ENCODE peak calls at places on chromosomes 7 and 10, in six cellular contexts. R is HepG2, U is GM12891, G is H1, K is K562, L is GM12878. M is an unnamed sample.

GRCh38 chr10:86798030-86798429 is 41.6 kb downstream of the BMPR1A start:
- DNase-seq in R (no peak), U (no peak), G (no peak), K (no peak), L (no peak), M (no peak)

GRCh38 chr7:91083855-91084644 is 180.2 kb upstream of the FZD1 start:
- DNase-seq in R (no peak), U (no peak), G (no peak), K (no peak), L (no peak), M (no peak)

GRCh38 chr10:65348637-65349036 is 1577.2 kb upstream of the LRRTM3 start:
- DNase-seq in R (no peak), U (no peak), G (no peak), K (no peak), L (no peak), M (no peak)

GRCh38 chr7:5423272-5423843 is at the start of gene TNRC18:
- DNase-seq in R (no peak), U (no peak), G (no peak), K (peak), L (no peak), M (no peak)

GRCh38 chr7:50342616-50343114 is 38.1 kb downstream of the IKZF1 start:
- DNase-seq in R (no peak), U (no peak), G (no peak), K (no peak), L (no peak), M (no peak)

GRCh38 chr10:21523557-21524008 is 1.9 kb downstream of the SKIDA1 start:
- DNase-seq in R (peak), U (no peak), G (no peak), K (no peak), L (no peak), M (no peak)

GRCh38 chr7:46687203-46687602 is 766.1 kb upstream of the IGFBP3 start:
- DNase-seq in R (no peak), U (no peak), G (no peak), K (no peak), L (no peak), M (no peak)

GRCh38 chr10:120948889-120949382 is 97.8 kb downstream of the WDR11 start:
- DNase-seq in R (peak), U (peak), G (peak), K (peak), L (no peak), M (peak)

GRCh38 chr7:26369519-26370385 is 78.1 kb downstream of the SNX10 start:
- DNase-seq in R (peak), U (no peak), G (no peak), K (peak), L (no peak), M (no peak)

GRCh38 chr10:24513155-24513554 is 210.5 kb downstream of the ARHGAP21 start:
- DNase-seq in R (no peak), U (no peak), G (no peak), K (no peak), L (no peak), M (no peak)

GRCh38 chr7:4724648-4725013 is 42.5 kb downstream of the FOXK1 start:
- DNase-seq in R (peak), U (no peak), G (no peak), K (no peak), L (no peak), M (no peak)

GRCh38 chr7:75756340-75757297 is 15.4 kb downstream of the CCL26 start:
- DNase-seq in R (peak), U (no peak), G (no peak), K (peak), L (no peak), M (no peak)

GRCh38 chr10:63720072-63720537 is 198.9 kb downstream of the REEP3 start:
- DNase-seq in R (peak), U (no peak), G (no peak), K (peak), L (peak), M (no peak)

GRCh38 chr7:83306487-83306886 is 143.8 kb upstream of the PCLO start:
- DNase-seq in R (no peak), U (no peak), G (no peak), K (no peak), L (no peak), M (no peak)

GRCh38 chr10:74400186-74400585 is 249.2 kb downstream of the ADK start:
- DNase-seq in R (no peak), U (no peak), G (no peak), K (no peak), L (no peak), M (no peak)

GRCh38 chr10:95560288-95561199 is 627 bp downstream of the SORBS1 start:
- DNase-seq in R (no peak), U (peak), G (no peak), K (peak), L (no peak), M (peak)

GRCh38 chr7:134565643-134566136 is 16.8 kb downstream of the AKR1B15 start:
- DNase-seq in R (no peak), U (no peak), G (no peak), K (no peak), L (no peak), M (no peak)

GRCh38 chr10:101611506-101611905 is 23.4 kb downstream of the DPCD start:
- DNase-seq in R (no peak), U (no peak), G (no peak), K (no peak), L (no peak), M (no peak)

GRCh38 chr7:152882576-152883310 is 123.2 kb downstream of the ACTR3B start:
- DNase-seq in R (no peak), U (no peak), G (no peak), K (no peak), L (no peak), M (no peak)

GRCh38 chr10:43225787-43226153 is 41.1 kb downstream of the RASGEF1A start:
- DNase-seq in R (no peak), U (no peak), G (no peak), K (no peak), L (no peak), M (no peak)

GRCh38 chr10:3972460-3973366 is 187.7 kb upstream of the KLF6 start:
- DNase-seq in R (no peak), U (no peak), G (no peak), K (no peak), L (no peak), M (no peak)

GRCh38 chr7:91988213-91988612 is 47.6 kb downstream of the AKAP9 start:
- DNase-seq in R (no peak), U (no peak), G (no peak), K (no peak), L (no peak), M (no peak)

GRCh38 chr7:146858690-146859089 is 742.1 kb downstream of the CNTNAP2 start:
- DNase-seq in R (no peak), U (no peak), G (no peak), K (no peak), L (no peak), M (no peak)

GRCh38 chr7:51685794-51686193 is 369.2 kb upstream of the COBL start:
- DNase-seq in R (no peak), U (no peak), G (no peak), K (no peak), L (no peak), M (no peak)

GRCh38 chr10:115696747-115697146 is 576.3 kb downstream of the GFRA1 start:
- DNase-seq in R (no peak), U (no peak), G (no peak), K (no peak), L (no peak), M (no peak)

GRCh38 chr7:42232275-42232674 is 4.7 kb downstream of the GLI3 start:
- DNase-seq in R (no peak), U (no peak), G (no peak), K (no peak), L (no peak), M (no peak)

GRCh38 chr7:93620057-93620456 is 45.5 kb upstream of the CALCR start:
- DNase-seq in R (no peak), U (no peak), G (no peak), K (no peak), L (no peak), M (no peak)

GRCh38 chr10:43912469-43912868 is 263.8 kb upstream of the ZNF32 start:
- DNase-seq in R (no peak), U (no peak), G (no peak), K (no peak), L (no peak), M (no peak)

GRCh38 chr10:132951926-132952325 is 9.6 kb upstream of the CFAP46 start:
- DNase-seq in R (no peak), U (no peak), G (no peak), K (no peak), L (no peak), M (no peak)

GRCh38 chr10:100182281-100182680 is 3.5 kb downstream of the ERLIN1 start:
- DNase-seq in R (no peak), U (no peak), G (no peak), K (no peak), L (no peak), M (no peak)

GRCh38 chr10:100185364-100186252 is at the start of gene ERLIN1:
- DNase-seq in R (peak), U (peak), G (peak), K (peak), L (peak), M (peak)

GRCh38 chr10:100184426-100185219 is 1.2 kb downstream of the ERLIN1 start:
- DNase-seq in R (peak), U (no peak), G (no peak), K (peak), L (no peak), M (no peak)

GRCh38 chr10:100182908-100183307 is 2.9 kb downstream of the ERLIN1 start:
- DNase-seq in R (no peak), U (no peak), G (no peak), K (no peak), L (no peak), M (no peak)

DNA sequence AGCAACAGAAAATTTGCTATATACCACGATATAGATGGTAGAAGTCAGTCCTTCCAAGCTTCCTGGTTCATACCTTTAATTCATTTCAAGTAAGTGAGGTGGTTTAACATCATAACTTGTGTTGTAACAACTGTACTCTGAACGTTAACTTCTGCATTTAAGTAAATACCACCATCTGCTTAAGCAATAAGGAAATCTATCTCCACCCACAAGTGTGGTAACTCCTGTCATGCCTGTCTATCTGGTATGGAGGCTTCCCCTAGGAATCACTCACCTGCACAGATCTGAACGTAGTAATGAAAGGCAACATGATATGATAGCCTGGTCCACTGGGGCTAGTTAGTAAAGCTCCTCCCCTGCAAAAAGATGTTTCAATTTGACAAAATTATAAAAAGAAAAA is 2.3 kb downstream of the ERLIN1 start:
- DNase-seq in R (peak), U (no peak), G (no peak), K (no peak), L (no peak), M (no peak)
- TF ChIP-seq POLR2A in R (no peak), U (no peak), G (no peak), K (no peak), L (no peak), M (no peak)

GRCh38 chr10:45657033-45657926 is 15.3 kb downstream of the ZFAND4 start:
- DNase-seq in R (no peak), U (no peak), G (no peak), K (no peak), L (no peak), M (no peak)

GRCh38 chr10:45655219-45655618 is 17.4 kb downstream of the ZFAND4 start:
- DNase-seq in R (no peak), U (no peak), G (no peak), K (no peak), L (no peak), M (no peak)

DNA sequence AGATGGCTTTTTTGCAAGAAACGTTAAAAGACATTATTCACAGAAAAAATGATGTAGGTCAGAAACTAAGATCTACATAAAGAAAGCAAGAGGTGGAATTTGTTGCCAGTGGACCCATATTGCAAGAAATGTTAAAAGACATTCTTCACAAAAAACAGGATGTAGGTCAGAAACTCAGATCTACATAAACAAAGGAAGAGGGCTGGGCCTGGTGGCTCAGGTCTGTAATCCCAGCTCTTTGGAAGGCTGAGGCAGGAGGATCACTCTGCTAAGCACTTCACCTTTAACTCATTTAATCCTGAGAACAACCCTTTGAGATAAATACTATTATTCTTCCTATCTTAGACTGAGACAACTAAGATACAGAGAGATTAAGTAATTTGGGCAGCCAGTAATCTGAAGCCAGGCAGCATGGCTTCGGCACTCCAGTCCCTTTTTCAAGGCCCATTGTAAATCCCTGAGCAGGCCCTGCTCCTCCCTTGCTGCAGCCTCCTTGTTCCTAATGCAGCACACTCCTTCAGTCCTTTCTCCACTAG is 11.6 kb downstream of the ZFAND4 start:
- DNase-seq in R (no peak), U (no peak), G (no peak), K (no peak), L (no peak), M (no peak)
- TF ChIP-seq TAF1 in R (no peak), U (no peak), G (no peak), K (no peak), L (no peak), M (no peak)

DNA sequence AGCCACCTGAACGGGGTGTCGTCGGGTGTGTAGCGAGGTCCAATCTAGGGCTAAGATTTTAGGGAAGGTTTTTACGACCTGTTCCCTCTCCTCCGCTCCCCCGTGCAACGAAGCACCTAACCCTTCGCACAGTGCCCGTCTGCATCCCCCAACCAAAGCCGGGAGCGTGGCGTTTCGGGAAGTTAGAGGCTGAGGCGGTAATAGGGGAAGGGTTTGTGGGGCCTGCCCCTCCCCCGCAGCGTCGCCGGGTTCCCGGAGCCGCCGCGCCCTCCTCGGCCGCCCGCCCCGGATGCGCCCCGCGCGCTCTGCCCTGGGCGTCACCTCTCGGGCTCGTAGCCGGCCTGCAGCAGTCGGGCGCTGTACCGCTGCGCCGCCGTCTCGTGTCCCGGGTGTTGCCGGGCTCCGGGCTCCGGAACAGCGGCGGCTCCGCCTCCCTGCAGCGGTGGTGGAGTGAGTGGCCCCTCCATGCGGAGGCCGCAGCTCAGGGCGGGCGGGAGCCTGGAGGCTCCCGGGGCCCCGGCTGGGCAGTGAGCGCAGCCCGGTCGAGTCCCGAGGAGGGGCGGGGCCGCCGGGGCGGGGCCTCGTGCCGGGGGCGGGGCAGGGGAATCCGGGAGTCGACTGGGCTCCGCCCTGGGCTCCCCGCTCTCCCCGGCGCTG is at the start of gene IMPDH1:
- DNase-seq in R (no peak), U (peak), G (no peak), K (peak), L (no peak), M (peak)
- TF ChIP-seq POLR2A in R (no peak), U (no peak), G (peak), K (peak), L (peak), M (peak)

GRCh38 chr7:73739387-73739767 is 775 bp upstream of the ABHD11 start:
- DNase-seq in R (no peak), U (no peak), G (no peak), K (no peak), L (no peak), M (no peak)
- TF ChIP-seq TAF1 in R (no peak), U (no peak), G (no peak), K (no peak), L (no peak), M (no peak)

M was measured in GM12892.